ENCODE peak calls at places on chromosomes 5 and 9, in four cellular contexts. P is mesendoderm, V is H9, Y is H1. L is an unnamed sample.

GRCh38 chr9:35538361-35539234 is 48.7 kb downstream of the RUSC2 start:
- DNase-seq in P (peak), V (peak), Y (no peak), L (peak)

GRCh38 chr5:139140631-139141071 is 57.5 kb downstream of the SIL1 start:
- DNase-seq in P (no peak), V (no peak), Y (no peak), L (peak)

GRCh38 chr5:123721721-123722276 is 209.8 kb downstream of the CSNK1G3 start:
- DNase-seq in P (no peak), V (no peak), Y (no peak), L (no peak)

GRCh38 chr5:175668006-175668405 is 10.1 kb downstream of the HRH2 start:
- DNase-seq in P (no peak), V (no peak), Y (no peak), L (no peak)

GRCh38 chr5:56639491-56639890 is 175.9 kb upstream of the MAP3K1 start:
- DNase-seq in P (peak), V (no peak), Y (no peak), L (no peak)

GRCh38 chr9:35422753-35423152 is 67.2 kb upstream of the RUSC2 start:
- DNase-seq in P (no peak), V (no peak), Y (no peak), L (no peak)

GRCh38 chr5:82584631-82585030 is 306.5 kb upstream of the RPS23 start:
- DNase-seq in P (no peak), V (no peak), Y (no peak), L (no peak)

GRCh38 chr5:35202319-35203111 is 27.8 kb downstream of the PRLR start:
- DNase-seq in P (peak), V (peak), Y (peak), L (peak)

GRCh38 chr9:88481933-88482332 is 53.0 kb upstream of the NXNL2 start:
- DNase-seq in P (no peak), V (no peak), Y (no peak), L (no peak)

GRCh38 chr9:36964791-36965190 is 69.3 kb downstream of the PAX5 start:
- DNase-seq in P (no peak), V (peak), Y (no peak), L (no peak)

GRCh38 chr9:6843742-6844141 is 86.0 kb downstream of the KDM4C start:
- DNase-seq in P (no peak), V (no peak), Y (no peak), L (no peak)

GRCh38 chr5:42951847-42952411 is 88.2 kb downstream of the ANXA2R start:
- DNase-seq in P (no peak), V (no peak), Y (no peak), L (peak)

GRCh38 chr9:108119530-108120113 is 630.1 kb upstream of the KLF4 start:
- DNase-seq in P (no peak), V (no peak), Y (no peak), L (no peak)

GRCh38 chr5:122653087-122654017 is 121.5 kb upstream of the SNX2 start:
- DNase-seq in P (no peak), V (no peak), Y (no peak), L (peak)

GRCh38 chr9:92295827-92296258 is 2.3 kb upstream of the IARS1 start:
- DNase-seq in P (peak), V (no peak), Y (no peak), L (no peak)

GRCh38 chr5:133247145-133247709 is 195.4 kb downstream of the HSPA4 start:
- DNase-seq in P (no peak), V (no peak), Y (no peak), L (no peak)

GRCh38 chr5:152255411-152255810 is 149.7 kb downstream of the NMUR2 start:
- DNase-seq in P (no peak), V (no peak), Y (no peak), L (no peak)

GRCh38 chr5:22908129-22908528 is 55.0 kb upstream of the CDH12 start:
- DNase-seq in P (no peak), V (no peak), Y (no peak), L (peak)

GRCh38 chr5:108634251-108634950 is 113.3 kb upstream of the FER start:
- DNase-seq in P (no peak), V (no peak), Y (no peak), L (peak)

GRCh38 chr5:172834570-172835245 is 657 bp downstream of the ERGIC1 start:
- DNase-seq in P (peak), V (peak), Y (no peak), L (no peak)

GRCh38 chr9:37840560-37841194 is 40.1 kb downstream of the DCAF10 start:
- DNase-seq in P (no peak), V (no peak), Y (no peak), L (peak)

GRCh38 chr5:143016777-143017374 is 246.7 kb downstream of the ARHGAP26 start:
- DNase-seq in P (peak), V (no peak), Y (no peak), L (peak)

GRCh38 chr5:43482490-43483064 is 1.1 kb downstream of the TMEM267 start:
- DNase-seq in P (peak), V (no peak), Y (no peak), L (peak)

DNA sequence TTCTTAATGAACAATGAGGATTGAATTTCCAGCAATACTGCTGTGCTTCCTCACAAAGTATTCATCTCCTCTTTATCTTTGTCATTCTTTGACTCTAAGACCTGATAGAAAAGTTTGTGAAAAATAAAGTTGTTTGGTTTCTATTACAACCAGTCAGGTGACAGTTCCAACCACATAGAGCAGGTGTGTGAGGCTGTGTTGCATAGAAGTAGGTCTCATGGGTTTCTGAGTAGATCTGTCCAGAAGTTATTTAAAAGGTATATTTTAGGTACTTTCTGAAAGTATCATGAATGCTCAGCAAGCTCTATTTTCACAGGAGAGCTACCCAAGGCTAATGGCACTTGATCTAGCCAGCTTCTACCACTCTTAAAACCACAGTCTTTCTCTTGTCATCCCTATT is 637.0 kb downstream of the DNAH5 start:
- DNase-seq in P (no peak), V (no peak), Y (no peak), L (no peak)
- H4K5ac ChIP-seq in P (no peak), V (no peak), Y (no peak), L (no peak)

GRCh38 chr9:129133067-129133466 is 21.9 kb downstream of the PTPA start:
- DNase-seq in P (no peak), V (no peak), Y (no peak), L (no peak)
- H4K5ac ChIP-seq in P (no peak), V (no peak), Y (no peak), L (no peak)

GRCh38 chr9:34252016-34252415 is 73.2 kb downstream of the UBAP1 start:
- DNase-seq in P (no peak), V (no peak), Y (no peak), L (no peak)

GRCh38 chr9:34253460-34253837 is 74.6 kb downstream of the UBAP1 start:
- DNase-seq in P (no peak), V (no peak), Y (no peak), L (peak)

GRCh38 chr9:34250721-34251120 is 71.9 kb downstream of the UBAP1 start:
- DNase-seq in P (no peak), V (no peak), Y (no peak), L (no peak)

GRCh38 chr9:34254141-34254913 is 74.7 kb downstream of the KIF24 start:
- DNase-seq in P (no peak), V (no peak), Y (no peak), L (peak)

DNA sequence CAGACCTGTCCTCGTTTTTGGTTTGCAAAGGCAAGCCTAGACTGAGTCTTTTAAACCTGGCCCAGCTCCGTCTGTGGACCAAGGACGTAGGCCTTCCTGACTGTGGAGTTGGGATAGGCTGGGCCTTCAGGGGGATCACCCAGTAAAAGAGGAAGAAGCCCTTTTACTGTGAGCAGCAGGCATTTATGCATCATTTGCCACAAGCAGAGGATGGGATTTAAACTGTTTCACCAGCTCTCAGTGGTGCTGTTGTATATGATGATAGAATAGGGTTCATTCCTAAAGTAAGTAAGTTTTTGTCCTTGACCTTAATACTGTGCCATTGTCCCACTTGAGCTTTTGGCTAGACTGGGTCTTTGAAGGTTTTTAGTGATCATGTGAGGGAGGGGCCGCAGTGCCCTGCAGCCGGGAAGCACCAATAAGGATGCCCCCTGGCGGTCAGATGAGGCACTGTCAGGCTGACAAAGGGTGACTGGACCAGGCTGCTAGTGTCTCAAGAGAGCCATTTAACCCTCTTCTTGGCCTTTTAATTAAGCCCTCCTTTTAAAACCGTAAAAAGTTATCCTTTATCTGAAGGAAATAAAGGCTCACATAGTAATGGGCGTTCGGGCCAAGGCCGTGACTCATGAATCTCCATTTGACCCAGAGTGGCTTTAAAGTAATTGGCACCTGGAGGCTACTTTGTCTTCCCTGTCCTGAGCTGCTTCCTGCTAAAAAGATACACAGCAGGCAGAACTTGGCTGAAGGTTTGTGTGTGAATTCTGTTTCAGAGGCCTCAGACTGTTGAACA is 74.0 kb downstream of the UBAP1 start:
- DNase-seq in P (peak), V (peak), Y (peak), L (peak)
- H4K5ac ChIP-seq in P (no peak), V (no peak), Y (no peak), L (no peak)

GRCh38 chr5:95858661-95859326 is 36.3 kb upstream of the GLRX start:
- DNase-seq in P (peak), V (peak), Y (peak), L (peak)

GRCh38 chr5:95858023-95858461 is 35.5 kb upstream of the GLRX start:
- DNase-seq in P (no peak), V (no peak), Y (no peak), L (peak)

GRCh38 chr5:95857185-95857945 is 34.8 kb upstream of the GLRX start:
- DNase-seq in P (no peak), V (no peak), Y (no peak), L (peak)

GRCh38 chr5:95859327-95860060 is 37.0 kb upstream of the GLRX start:
- DNase-seq in P (peak), V (no peak), Y (no peak), L (no peak)

GRCh38 chr5:95856501-95856981 is 34.0 kb upstream of the GLRX start:
- DNase-seq in P (no peak), V (no peak), Y (no peak), L (no peak)
- H4K5ac ChIP-seq in P (no peak), V (no peak), Y (no peak), L (no peak)